ENCODE peak calls at places on chromosomes 13 and 19, in nine cellular contexts. I, A, V, N, B, Z, J, R and K are unnamed samples.

GRCh38 chr19:2323707-2324106 is 4.7 kb downstream of the LSM7 start:
- DNase-seq in R (no peak), A (no peak), I (no peak), V (no peak), J (no peak), Z (no peak), N (no peak), B (no peak), K (no peak)

GRCh38 chr19:53545271-53546065 is 7.5 kb downstream of the ZNF331 start:
- DNase-seq in N (peak), V (peak), Z (no peak), J (peak), B (no peak), R (no peak), A (no peak), I (no peak), K (peak)

GRCh38 chr19:2072757-2073551 is 21.9 kb upstream of the MKNK2 start:
- DNase-seq in R (no peak), A (no peak), Z (no peak), J (no peak), N (no peak), I (no peak), B (no peak), V (no peak), K (no peak)

GRCh38 chr13:57640582-57640981 is 9.0 kb downstream of the PCDH17 start:
- DNase-seq in V (no peak), A (no peak), B (no peak), R (no peak), N (no peak), I (no peak), J (no peak), Z (no peak), K (no peak)

GRCh38 chr13:93146584-93147292 is 79.9 kb upstream of the GPC6 start:
- DNase-seq in B (no peak), I (no peak), A (no peak), N (no peak), J (peak), R (peak), V (no peak), Z (no peak), K (no peak)

GRCh38 chr19:43224855-43225253 is 19.4 kb upstream of the PSG4 start:
- DNase-seq in J (no peak), A (no peak), B (no peak), Z (no peak), V (no peak), N (no peak), R (no peak), I (no peak), K (no peak)

GRCh38 chr19:1591421-1592022 is 1.1 kb downstream of the MBD3 start:
- DNase-seq in J (no peak), B (no peak), A (no peak), I (no peak), N (no peak), R (no peak), Z (peak), V (no peak), K (no peak)

GRCh38 chr13:52832268-52832667 is 16.2 kb downstream of the PCDH8 start:
- DNase-seq in J (no peak), R (no peak), B (no peak), N (no peak), Z (peak), I (no peak), V (no peak), A (no peak), K (no peak)

GRCh38 chr19:4083677-4084546 is 17.2 kb upstream of the ZBTB7A start:
- DNase-seq in A (no peak), I (no peak), Z (no peak), J (no peak), N (no peak), R (no peak), B (peak), V (no peak), K (no peak)

GRCh38 chr19:19460258-19460731 is 54.8 kb downstream of the GATAD2A start:
- DNase-seq in A (no peak), N (no peak), I (no peak), J (peak), V (no peak), B (no peak), R (no peak), Z (no peak), K (no peak)

GRCh38 chr13:45786293-45786920 is 65.1 kb downstream of the SIAH3 start:
- DNase-seq in I (no peak), V (no peak), N (no peak), R (no peak), Z (peak), J (no peak), B (no peak), A (no peak), K (no peak)

GRCh38 chr19:7910321-7911161 is 4.1 kb upstream of the TGFBR3L start:
- DNase-seq in V (no peak), N (no peak), R (no peak), J (no peak), Z (no peak), B (no peak), I (no peak), A (peak), K (no peak)

GRCh38 chr19:15253076-15253475 is 20.8 kb upstream of the EPHX3 start:
- DNase-seq in A (no peak), Z (no peak), N (no peak), R (no peak), I (no peak), B (no peak), J (no peak), V (no peak), K (no peak)

GRCh38 chr13:97583884-97584497 is 150.0 kb downstream of the RAP2A start:
- DNase-seq in R (no peak), Z (no peak), V (no peak), I (no peak), J (no peak), A (no peak), N (no peak), B (no peak), K (no peak)

GRCh38 chr13:30058429-30058828 is 208.0 kb upstream of the UBL3 start:
- DNase-seq in I (no peak), V (no peak), N (no peak), R (no peak), J (no peak), B (no peak), A (no peak), Z (no peak), K (no peak)

GRCh38 chr13:39634956-39635355 is 20.5 kb upstream of the COG6 start:
- DNase-seq in A (no peak), B (no peak), J (no peak), R (no peak), Z (no peak), V (no peak), N (no peak), I (no peak), K (no peak)

GRCh38 chr19:28419312-28419711 is 793.6 kb downstream of the UQCRFS1 start:
- DNase-seq in N (no peak), R (no peak), Z (no peak), B (no peak), A (no peak), V (no peak), J (no peak), I (no peak), K (no peak)

GRCh38 chr13:112078879-112079526 is 12.1 kb downstream of the SOX1 start:
- DNase-seq in J (no peak), N (no peak), Z (no peak), B (no peak), I (no peak), V (no peak), R (no peak), A (no peak), K (no peak)

GRCh38 chr13:109155301-109155761 is 525.9 kb downstream of the MYO16 start:
- DNase-seq in A (no peak), R (no peak), N (no peak), V (peak), I (no peak), B (no peak), J (peak), Z (no peak), K (peak)

GRCh38 chr13:106417467-106418110 is 117.9 kb downstream of the EFNB2 start:
- DNase-seq in N (no peak), Z (no peak), R (no peak), I (no peak), V (no peak), B (no peak), J (no peak), A (no peak), K (no peak)

GRCh38 chr19:38812841-38813320 is at the start of gene LGALS4:
- DNase-seq in N (no peak), A (no peak), Z (no peak), R (no peak), V (no peak), B (no peak), I (no peak), J (no peak), K (no peak)

GRCh38 chr19:31331536-31331935 is 17.7 kb downstream of the TSHZ3 start:
- DNase-seq in J (no peak), Z (no peak), B (peak), A (no peak), N (no peak), V (no peak), R (no peak), I (no peak), K (no peak)

GRCh38 chr13:110343241-110343865 is 36.3 kb downstream of the COL4A2 start:
- DNase-seq in I (no peak), R (no peak), V (peak), J (peak), B (no peak), N (no peak), A (no peak), Z (no peak), K (no peak)

GRCh38 chr19:1214862-1215731 is 9.5 kb downstream of the STK11 start:
- DNase-seq in B (no peak), J (peak), Z (no peak), A (peak), R (no peak), I (peak), N (no peak), V (no peak), K (no peak)

GRCh38 chr13:79799049-79799448 is 318.1 kb downstream of the NDFIP2 start:
- DNase-seq in R (no peak), Z (peak), B (no peak), N (no peak), J (no peak), A (no peak), V (no peak), I (no peak), K (no peak)

GRCh38 chr19:768424-768823 is 17.5 kb downstream of the MISP start:
- DNase-seq in A (no peak), N (peak), I (no peak), R (peak), Z (peak), V (no peak), B (no peak), J (no peak), K (peak)

GRCh38 chr19:4368128-4368820 is 24.9 kb downstream of the MPND start:
- DNase-seq in B (no peak), N (no peak), I (no peak), J (no peak), R (no peak), A (no peak), Z (no peak), V (no peak), K (no peak)

DNA sequence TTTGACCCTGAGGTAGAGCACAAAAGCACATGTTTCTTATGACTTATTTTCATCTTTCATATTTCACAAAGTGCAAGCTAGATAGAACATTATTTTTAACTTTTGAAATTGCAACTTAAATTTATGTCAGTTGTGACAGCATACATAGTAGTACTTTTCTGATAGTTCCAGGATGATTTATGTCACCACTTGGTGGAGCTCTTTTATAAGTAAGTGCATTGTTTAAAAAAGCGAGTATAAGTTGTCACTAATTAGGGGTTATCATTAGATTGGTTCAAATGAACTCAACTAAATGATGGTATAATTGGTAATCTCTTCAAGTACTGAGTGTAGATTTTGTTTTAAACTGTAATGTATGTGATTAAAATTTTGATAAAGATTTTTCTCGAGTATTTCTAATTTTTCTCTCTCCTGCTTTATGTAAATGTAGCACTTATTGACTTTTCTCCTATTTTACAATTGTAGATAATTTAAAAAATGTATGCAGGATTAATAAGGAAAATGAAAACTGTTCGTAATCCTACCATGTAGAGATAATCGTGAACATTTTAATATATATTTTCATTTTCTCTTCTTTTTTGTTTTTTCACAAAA is 31.1 kb downstream of the RB1 start:
- DNase-seq in I (no peak), R (no peak), N (no peak), B (no peak), Z (peak), V (peak), J (peak), A (no peak), K (peak)
- TF ChIP-seq CTCF in I (peak), R (peak), N (peak), B (peak), Z (peak), V (peak), J (peak), A (peak), K (peak)

GRCh38 chr13:21670883-21671792 is at the start of gene FGF9:
- DNase-seq in I (peak), A (peak), J (peak), Z (peak), V (peak), N (peak), R (no peak), B (peak), K (peak)
- TF ChIP-seq CTCF in I (no peak), A (no peak), J (no peak), Z (no peak), V (no peak), N (no peak), R (peak), B (no peak), K (no peak)

GRCh38 chr19:13841339-13842293 is 35.3 kb upstream of the NANOS3 start:
- DNase-seq in B (peak), N (no peak), V (no peak), A (no peak), Z (no peak), I (no peak), J (peak), R (no peak), K (no peak)
- TF ChIP-seq CTCF in B (no peak), N (no peak), V (no peak), A (no peak), Z (no peak), I (no peak), J (no peak), R (no peak), K (no peak)

GRCh38 chr13:19601749-19602725 is 31.4 kb upstream of the MPHOSPH8 start:
- DNase-seq in A (peak), R (no peak), I (no peak), N (no peak), Z (peak), B (no peak), V (peak), J (peak), K (no peak)
- TF ChIP-seq CTCF in A (peak), R (no peak), I (no peak), N (peak), Z (no peak), B (no peak), V (peak), J (no peak), K (no peak)

GRCh38 chr13:49271264-49271663 is 23.5 kb downstream of the CDADC1 start:
- DNase-seq in R (no peak), J (no peak), I (no peak), N (no peak), Z (no peak), V (no peak), B (no peak), A (no peak), K (no peak)
- TF ChIP-seq CTCF in R (no peak), J (no peak), I (no peak), N (no peak), Z (no peak), V (no peak), B (no peak), A (no peak), K (no peak)

DNA sequence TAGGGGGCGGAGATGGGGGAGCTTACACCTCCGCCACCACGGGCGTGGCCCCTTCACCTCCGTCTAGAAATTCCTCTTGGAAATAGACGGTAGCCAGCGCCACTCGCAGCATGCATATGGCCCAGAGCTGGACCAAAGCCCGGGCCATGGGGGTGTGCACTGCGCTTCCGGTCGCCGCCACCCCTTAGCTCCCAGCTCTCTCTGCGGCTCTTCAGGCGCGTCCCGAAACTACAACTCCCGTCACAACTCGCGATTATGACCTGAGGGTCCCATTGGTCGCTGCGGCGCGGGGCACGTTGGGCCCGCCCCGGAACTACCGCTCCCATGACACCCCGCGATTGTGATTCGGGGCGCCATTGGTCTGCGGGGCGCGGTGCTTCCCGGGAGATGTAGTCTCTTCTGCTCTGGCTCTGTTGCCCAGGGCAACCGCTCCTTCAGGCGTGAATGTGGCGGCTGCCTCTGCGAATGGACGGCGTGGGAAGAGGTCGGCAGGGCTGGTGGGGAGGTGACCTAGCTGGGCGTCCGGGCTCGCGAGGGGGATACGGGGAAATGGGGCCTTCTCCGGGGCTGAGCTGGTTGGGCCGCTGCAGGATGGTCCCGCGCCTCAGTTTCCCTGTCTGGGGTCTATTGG is at the start of the genes C19orf44 and CALR3:
- DNase-seq in J (peak), Z (peak), A (peak), V (peak), I (peak), B (peak), N (peak), R (peak), K (peak)
- TF ChIP-seq CTCF in J (peak), Z (no peak), A (peak), V (no peak), I (peak), B (no peak), N (no peak), R (no peak), K (no peak)

GRCh38 chr19:46992699-46993535 is 26.7 kb upstream of the NPAS1 start:
- DNase-seq in A (peak), Z (no peak), I (no peak), B (peak), R (no peak), V (no peak), N (no peak), J (no peak), K (no peak)

GRCh38 chr19:46993622-46994021 is 26.0 kb upstream of the NPAS1 start:
- DNase-seq in J (no peak), N (no peak), A (no peak), V (no peak), R (no peak), B (no peak), I (no peak), Z (no peak), K (no peak)

GRCh38 chr19:46988614-46989230 is 30.9 kb upstream of the NPAS1 start:
- DNase-seq in A (no peak), B (no peak), J (no peak), R (no peak), V (no peak), N (no peak), Z (no peak), I (no peak), K (no peak)

GRCh38 chr19:46994141-46994686 is 25.4 kb upstream of the NPAS1 start:
- DNase-seq in A (no peak), Z (no peak), R (no peak), N (no peak), I (no peak), V (no peak), B (no peak), J (no peak), K (no peak)

GRCh38 chr19:46990998-46991676 is 28.5 kb upstream of the NPAS1 start:
- DNase-seq in B (peak), A (peak), I (peak), V (peak), Z (peak), R (peak), N (no peak), J (peak), K (peak)
- TF ChIP-seq CTCF in B (peak), A (peak), I (peak), V (peak), Z (peak), R (peak), N (peak), J (peak), K (peak)

GRCh38 chr19:13872695-13873389 is 4.1 kb upstream of the NANOS3 start:
- DNase-seq in N (no peak), I (no peak), J (no peak), R (no peak), V (no peak), A (peak), Z (peak), B (no peak), K (no peak)
- TF ChIP-seq CTCF in N (no peak), I (no peak), J (peak), R (no peak), V (peak), A (no peak), Z (peak), B (no peak), K (no peak)